ENCODE peak calls at places on chromosomes 2 and 18, in four cellular contexts. W, K, G and Z are unnamed samples.

GRCh38 chr2:23523651-23524260 is 138.8 kb downstream of the KLHL29 start:
- DNase-seq in W (no peak), K (no peak), G (no peak), Z (peak)

GRCh38 chr2:234846589-234847363 is 105.0 kb upstream of the SH3BP4 start:
- DNase-seq in W (peak), K (no peak), G (no peak), Z (no peak)

GRCh38 chr2:208097313-208097712 is 27.0 kb downstream of the CRYGD start:
- DNase-seq in W (no peak), K (no peak), G (no peak), Z (no peak)

GRCh38 chr2:147468963-147469362 is 375.9 kb upstream of the ACVR2A start:
- DNase-seq in W (no peak), K (no peak), G (no peak), Z (no peak)

GRCh38 chr2:235325126-235325525 is 168.7 kb upstream of the AGAP1 start:
- DNase-seq in W (peak), K (no peak), G (no peak), Z (no peak)

GRCh38 chr2:232781765-232782164 is 5.4 kb upstream of the KCNJ13 start:
- DNase-seq in W (no peak), K (peak), G (peak), Z (peak)

GRCh38 chr18:12703096-12703567 is 290 bp downstream of the PSMG2 start:
- DNase-seq in W (no peak), K (no peak), G (no peak), Z (no peak)

GRCh38 chr2:98805412-98806265 is 74.7 kb upstream of the MGAT4A start:
- DNase-seq in W (peak), K (no peak), G (no peak), Z (peak)

GRCh38 chr2:86518498-86518897 is 44.7 kb downstream of the CHMP3 start:
- DNase-seq in W (no peak), K (peak), G (peak), Z (peak)